ENCODE peak calls at places on chromosomes 2 and 18, in four cellular contexts. E, F, K and X are unnamed samples.
A peak's percentile ranks its signal among the peaks of the same experiment; 100 is the strongest.

GRCh38 chr2:73112026-73112912 is 479 bp downstream of the RAB11FIP5 start:
- DNase-seq in E (peak; percentile 28), F (peak; percentile 59), K (peak; percentile 17), X (peak; percentile 29)

GRCh38 chr2:45260946-45261345 is 251.7 kb upstream of the SIX2 start:
- DNase-seq in E (no peak), F (no peak), K (no peak), X (no peak)

GRCh38 chr2:237441605-237442004 is 27.6 kb upstream of the COL6A3 start:
- DNase-seq in E (peak; percentile 54), F (peak; percentile 74), K (no peak), X (peak; percentile 95)

GRCh38 chr2:9897331-9897737 is 54.1 kb downstream of the TAF1B start:
- DNase-seq in E (no peak), F (peak; percentile 97), K (no peak), X (peak; percentile 99)

GRCh38 chr2:75932996-75933395 is 222.3 kb upstream of the GCFC2 start:
- DNase-seq in E (no peak), F (no peak), K (no peak), X (no peak)

GRCh38 chr2:177326005-177326404 is 61.5 kb upstream of the NFE2L2 start:
- DNase-seq in E (no peak), F (no peak), K (no peak), X (no peak)

GRCh38 chr2:189870396-189871089 is 86.3 kb downstream of the PMS1 start:
- DNase-seq in E (no peak), F (peak; percentile 8), K (no peak), X (peak; percentile 15)

GRCh38 chr18:13893418-13893760 is 21.9 kb downstream of the MC2R start:
- DNase-seq in E (no peak), F (no peak), K (no peak), X (no peak)

GRCh38 chr2:226030369-226031077 is 631.0 kb downstream of the NYAP2 start:
- DNase-seq in E (peak; percentile 44), F (no peak), K (no peak), X (peak; percentile 1)

GRCh38 chr2:70645733-70646420 is 92.3 kb upstream of the TGFA start:
- DNase-seq in E (peak; percentile 59), F (no peak), K (no peak), X (no peak)

GRCh38 chr2:9950521-9951271 is 797 bp upstream of the GRHL1 start:
- DNase-seq in E (peak; percentile 39), F (peak; percentile 11), K (peak; percentile 40), X (no peak)

GRCh38 chr2:14039134-14039533 is 593.4 kb upstream of the LRATD1 start:
- DNase-seq in E (no peak), F (no peak), K (no peak), X (no peak)

GRCh38 chr2:139033300-139033699 is 253.1 kb upstream of the NXPH2 start:
- DNase-seq in E (no peak), F (peak; percentile 65), K (no peak), X (peak; percentile 7)

GRCh38 chr18:66558773-66559172 is 45.1 kb downstream of the CDH19 start:
- DNase-seq in E (peak; percentile 31), F (peak; percentile 42), K (no peak), X (no peak)

GRCh38 chr2:32746554-32747133 is 118.8 kb downstream of the TTC27 start:
- DNase-seq in E (no peak), F (no peak), K (no peak), X (peak; percentile 22)

GRCh38 chr2:202609381-202610145 is 25.2 kb upstream of the FAM117B start:
- DNase-seq in E (no peak), F (no peak), K (no peak), X (no peak)

GRCh38 chr18:12637393-12637792 is 20.5 kb downstream of the SPIRE1 start:
- DNase-seq in E (no peak), F (peak; percentile 71), K (no peak), X (no peak)

GRCh38 chr2:86142737-86143257 is 36.8 kb downstream of the PTCD3 start:
- DNase-seq in E (no peak), F (no peak), K (no peak), X (no peak)

GRCh38 chr2:237590272-237591020 is at the start of gene RAB17:
- DNase-seq in E (peak; percentile 94), F (no peak), K (no peak), X (no peak)

GRCh38 chr18:63238711-63239110 is 80.9 kb downstream of the BCL2 start:
- DNase-seq in E (no peak), F (no peak), K (no peak), X (no peak)

GRCh38 chr2:214995409-214995808 is 143.0 kb downstream of the ABCA12 start:
- DNase-seq in E (no peak), F (no peak), K (no peak), X (no peak)

GRCh38 chr2:67650292-67651133 is 253.4 kb downstream of the ETAA1 start:
- DNase-seq in E (peak; percentile 83), F (peak; percentile 97), K (peak; percentile 20), X (peak; percentile 94)

GRCh38 chr2:85838181-85838580 is 50.6 kb downstream of the ST3GAL5 start:
- DNase-seq in E (no peak), F (peak; percentile 23), K (no peak), X (peak; percentile 10)

GRCh38 chr2:16625201-16625729 is 40.4 kb downstream of the CYRIA start:
- DNase-seq in E (no peak), F (peak; percentile 45), K (no peak), X (no peak)

GRCh38 chr2:37149626-37150322 is 7.0 kb downstream of the EIF2AK2 start:
- DNase-seq in E (no peak), F (peak; percentile 29), K (no peak), X (no peak)

GRCh38 chr2:129285012-129285411 is 694.5 kb upstream of the RAB6C start:
- DNase-seq in E (no peak), F (no peak), K (no peak), X (no peak)

GRCh38 chr18:74596959-74597661 is 560 bp upstream of the ZNF407 start:
- DNase-seq in E (peak; percentile 26), F (peak; percentile 75), K (peak; percentile 72), X (peak; percentile 62)

GRCh38 chr2:88738271-88738670 is 46.8 kb downstream of the RPIA start:
- DNase-seq in E (no peak), F (peak; percentile 75), K (no peak), X (peak; percentile 72)

GRCh38 chr2:236545248-236545658 is 24.4 kb upstream of the ACKR3 start:
- DNase-seq in E (no peak), F (no peak), K (no peak), X (no peak)

GRCh38 chr2:111946294-111947114 is 48.1 kb downstream of the MERTK start:
- DNase-seq in E (peak; percentile 42), F (peak; percentile 92), K (no peak), X (peak; percentile 96)

GRCh38 chr2:128485761-128486639 is 167.3 kb upstream of the HS6ST1 start:
- DNase-seq in E (no peak), F (no peak), K (no peak), X (no peak)

GRCh38 chr2:117718048-117718447 is 96.4 kb upstream of the DDX18 start:
- DNase-seq in E (no peak), F (no peak), K (no peak), X (no peak)

GRCh38 chr2:240704651-240705050 is 13.0 kb downstream of the AQP12A start:
- DNase-seq in E (peak; percentile 72), F (no peak), K (no peak), X (no peak)